ENCODE peak calls at places on chromosomes 16 and 17, in seven cellular contexts. B is omental fat pad, V is testis, S is tibial artery, Z is Panc1, G is HCT116, K is fibroblast of lung. H is an unnamed sample.
A peak's percentile ranks its signal among the peaks of the same experiment; 100 is the strongest.

GRCh38 chr16:49854227-49855203 is 1.4 kb downstream of the ZNF423 start:
- DNase-seq in K (no peak), S (peak; percentile 72), V (no peak), Z (no peak), G (no peak), B (no peak), H (no peak)

GRCh38 chr16:75263963-75264445 is 12.6 kb upstream of the BCAR1 start:
- DNase-seq in V (peak; percentile 75), G (no peak), B (no peak), S (peak; percentile 88), K (no peak), Z (no peak), H (no peak)

GRCh38 chr16:19898166-19898565 is 13.5 kb upstream of the GPRC5B start:
- DNase-seq in B (no peak), S (no peak), K (no peak), Z (no peak), V (no peak), G (no peak), H (no peak)

GRCh38 chr17:13939222-13939621 is 130.1 kb upstream of the COX10 start:
- DNase-seq in G (no peak), V (no peak), K (no peak), Z (no peak), B (no peak), S (no peak), H (no peak)

GRCh38 chr17:82984751-82985435 is 94.5 kb upstream of the METRNL start:
- DNase-seq in B (no peak), Z (no peak), S (no peak), K (no peak), V (peak; percentile 7), G (no peak), H (no peak)

GRCh38 chr16:14505846-14506245 is 124.2 kb downstream of the PARN start:
- DNase-seq in K (peak; percentile 52), Z (no peak), V (no peak), G (no peak), S (no peak), B (no peak), H (no peak)

GRCh38 chr17:36791961-36792475 is 145.3 kb upstream of the LHX1 start:
- DNase-seq in Z (no peak), S (no peak), G (no peak), V (no peak), B (no peak), K (no peak), H (no peak)

GRCh38 chr17:50397919-50398285 is 579 bp upstream of the LRRC59 start:
- DNase-seq in B (no peak), G (no peak), S (no peak), Z (no peak), K (no peak), V (no peak), H (no peak)

GRCh38 chr16:7405166-7405565 is 72.5 kb downstream of the RBFOX1 start:
- DNase-seq in V (peak; percentile 43), B (no peak), Z (no peak), S (no peak), G (no peak), K (no peak), H (no peak)

GRCh38 chr17:65662166-65662565 is 100.7 kb upstream of the AXIN2 start:
- DNase-seq in K (peak; percentile 44), Z (no peak), S (no peak), V (no peak), B (no peak), G (no peak), H (no peak)

GRCh38 chr16:4116328-4117249 is at the start of gene ADCY9:
- DNase-seq in S (peak; percentile 86), V (peak; percentile 87), G (peak; percentile 16), B (no peak), K (peak; percentile 75), Z (no peak), H (peak; percentile 64)

GRCh38 chr17:61306003-61306402 is 93.6 kb upstream of the TBX2 start:
- DNase-seq in G (no peak), B (no peak), K (no peak), V (no peak), S (no peak), Z (no peak), H (no peak)

GRCh38 chr17:7992516-7992915 is 9.9 kb upstream of the GUCY2D start:
- DNase-seq in V (no peak), Z (no peak), B (no peak), S (peak; percentile 5), G (no peak), K (no peak), H (no peak)

GRCh38 chr17:74513987-74514631 is 17.2 kb downstream of the CD300LB start:
- DNase-seq in S (peak; percentile 38), B (peak; percentile 66), Z (peak; percentile 55), V (peak; percentile 62), G (peak; percentile 88), K (peak; percentile 50), H (peak; percentile 77)

GRCh38 chr17:43917348-43918025 is 10.2 kb upstream of the MPP2 start:
- DNase-seq in K (peak; percentile 37), G (no peak), S (no peak), Z (no peak), V (peak; percentile 70), B (no peak), H (no peak)

GRCh38 chr17:7204335-7204734 is 15.3 kb downstream of the DLG4 start:
- DNase-seq in K (no peak), B (no peak), V (no peak), Z (no peak), S (no peak), G (no peak), H (no peak)

GRCh38 chr17:9435165-9435564 is 140.5 kb downstream of the STX8 start:
- DNase-seq in G (no peak), S (no peak), K (no peak), B (no peak), V (no peak), Z (no peak), H (no peak)

GRCh38 chr16:75758215-75758614 is 31.9 kb upstream of the CPHXL start:
- DNase-seq in K (peak; percentile 35), G (no peak), V (no peak), Z (no peak), B (no peak), S (no peak), H (no peak)

GRCh38 chr17:36004604-36005003 is 3.3 kb upstream of the CCL15 start:
- DNase-seq in V (no peak), K (no peak), Z (no peak), G (no peak), B (no peak), S (no peak), H (no peak)

GRCh38 chr17:48510761-48511604 is 19.8 kb downstream of the HOXB1 start:
- DNase-seq in K (peak; percentile 90), S (no peak), V (no peak), Z (no peak), G (no peak), B (no peak), H (no peak)

GRCh38 chr16:30064746-30065111 is 831 bp upstream of the ALDOA start:
- DNase-seq in S (no peak), G (no peak), V (no peak), K (no peak), Z (no peak), B (no peak), H (no peak)

GRCh38 chr17:4566785-4567184 is 6.4 kb upstream of the GGT6 start:
- DNase-seq in Z (peak; percentile 32), K (peak; percentile 63), B (no peak), S (no peak), V (peak; percentile 86), G (peak; percentile 66), H (no peak)

GRCh38 chr16:55435387-55435786 is 43.6 kb upstream of the MMP2 start:
- DNase-seq in Z (no peak), K (no peak), S (no peak), G (no peak), V (no peak), B (no peak), H (no peak)

GRCh38 chr16:49637511-49637910 is 218.4 kb downstream of the ZNF423 start:
- DNase-seq in G (no peak), V (no peak), S (peak; percentile 53), Z (no peak), B (no peak), K (no peak), H (no peak)

GRCh38 chr17:72219824-72220473 is 99.1 kb downstream of the SOX9 start:
- DNase-seq in S (no peak), K (no peak), B (no peak), G (no peak), V (no peak), Z (no peak), H (no peak)

GRCh38 chr17:21286066-21286770 is 1.7 kb downstream of the MAP2K3 start:
- DNase-seq in G (peak; percentile 81), K (peak; percentile 99), S (peak; percentile 98), B (peak; percentile 87), Z (peak; percentile 50), V (peak; percentile 87), H (peak; percentile 96)

GRCh38 chr17:32693135-32693897 is 183.6 kb downstream of the MYO1D start:
- DNase-seq in B (no peak), S (no peak), G (no peak), Z (no peak), V (no peak), K (no peak), H (no peak)
- TF ChIP-seq CTCF in B (no peak), S (no peak), G (no peak), Z (no peak), V (no peak), K (no peak), H (no peak)

GRCh38 chr17:53516643-53517042 is 306.1 kb upstream of the KIF2B start:
- DNase-seq in V (no peak), B (no peak), S (no peak), G (no peak), K (peak; percentile 48), Z (no peak), H (no peak)
- TF ChIP-seq CTCF in V (no peak), B (no peak), S (no peak), G (no peak), K (peak; percentile 9), Z (peak; percentile 10), H (no peak)

GRCh38 chr17:46782250-46782953 is 36.1 kb downstream of the WNT3 start:
- DNase-seq in K (no peak), G (no peak), Z (no peak), B (no peak), V (no peak), S (no peak), H (no peak)
- TF ChIP-seq CTCF in K (peak; percentile 25), G (peak; percentile 94), Z (peak; percentile 87), B (no peak), V (no peak), S (peak; percentile 14), H (peak; percentile 49)

DNA sequence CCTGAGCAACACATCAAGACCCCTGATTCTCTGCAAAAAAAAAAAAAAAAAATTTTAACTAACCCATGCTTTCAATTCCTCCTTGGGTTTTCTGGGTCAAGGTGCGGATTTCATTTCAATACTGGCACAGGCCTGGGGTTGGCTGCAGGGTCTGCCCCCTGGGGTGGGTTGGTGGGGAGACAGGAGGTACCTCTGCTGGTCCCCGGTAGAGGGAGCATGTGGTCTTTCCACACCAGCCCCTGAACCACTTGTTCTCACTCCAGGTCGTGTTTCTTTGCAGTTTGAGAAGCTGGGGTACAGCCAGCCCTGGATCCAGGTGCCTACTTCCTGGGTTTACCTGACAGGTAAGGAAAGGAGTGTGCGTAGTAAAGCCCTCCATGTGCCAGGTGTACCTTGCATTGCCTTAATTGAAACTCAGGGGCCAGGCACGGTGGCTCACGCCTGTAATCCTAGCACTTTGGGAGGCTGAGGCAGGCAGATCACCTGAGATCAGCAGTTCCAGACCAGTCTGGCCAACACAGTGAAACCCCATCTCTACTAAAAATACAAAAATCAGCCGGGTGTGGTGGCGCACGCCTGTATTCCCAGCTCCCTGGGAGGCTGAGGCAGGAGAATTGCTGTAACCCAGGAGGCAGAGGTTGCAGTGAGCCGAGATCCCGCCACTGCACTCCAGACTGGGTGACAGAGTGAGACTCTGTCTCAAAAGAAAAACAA is 21.8 kb downstream of the SDR42E2 start:
- DNase-seq in K (no peak), S (no peak), V (no peak), Z (no peak), G (no peak), B (no peak), H (no peak)
- TF ChIP-seq CTCF in K (no peak), S (no peak), V (no peak), Z (peak; percentile 23), G (peak; percentile 28), B (no peak), H (no peak)